ENCODE peak calls at places on chromosomes 2 and 18, in seven cellular contexts. Q is brain microvascular endothelial cell, V is A549, H is body of pancreas, X is aorta, U is right lobe of liver, I is lung. P is an unnamed sample.

GRCh38 chr18:5251117-5251516 is 44.4 kb downstream of the ZBTB14 start:
- DNase-seq in X (no peak), V (no peak), U (no peak), H (no peak), I (no peak), Q (no peak), P (no peak)

GRCh38 chr18:30806823-30807222 is 235.7 kb downstream of the DSC3 start:
- DNase-seq in H (no peak), Q (no peak), I (no peak), U (no peak), V (no peak), X (no peak), P (no peak)

GRCh38 chr2:207279520-207279919 is 113.8 kb upstream of the KLF7 start:
- DNase-seq in X (no peak), V (no peak), H (no peak), U (no peak), Q (no peak), I (no peak), P (no peak)

GRCh38 chr2:165008916-165009315 is 53.6 kb upstream of the SLC38A11 start:
- DNase-seq in I (no peak), V (peak), U (no peak), Q (no peak), X (no peak), H (peak), P (no peak)

GRCh38 chr2:9596621-9597311 is 34.0 kb downstream of the YWHAQ start:
- DNase-seq in H (no peak), I (no peak), V (no peak), X (no peak), Q (no peak), U (no peak), P (no peak)

GRCh38 chr2:17104454-17104853 is 413.8 kb downstream of the RAD51AP2 start:
- DNase-seq in U (no peak), Q (peak), H (no peak), X (no peak), V (no peak), I (no peak), P (no peak)

GRCh38 chr2:126761981-126762878 is 106.3 kb downstream of the GYPC start:
- DNase-seq in U (no peak), I (no peak), H (no peak), X (no peak), Q (no peak), V (no peak), P (no peak)

GRCh38 chr2:28810384-28811285 is at the start of gene SPDYA:
- DNase-seq in Q (peak), U (peak), X (peak), I (peak), H (peak), V (peak), P (no peak)

GRCh38 chr18:23228102-23229051 is 93.1 kb downstream of the CABLES1 start:
- DNase-seq in H (no peak), Q (peak), X (peak), U (no peak), I (no peak), V (no peak), P (no peak)

GRCh38 chr2:65037178-65037577 is 19.0 kb upstream of the CEP68 start:
- DNase-seq in H (no peak), X (no peak), V (no peak), U (no peak), I (no peak), Q (no peak), P (no peak)

GRCh38 chr2:233113114-233113452 is 52.9 kb downstream of the INPP5D start:
- DNase-seq in I (no peak), U (peak), X (no peak), V (no peak), Q (no peak), H (no peak), P (peak)

GRCh38 chr2:68291317-68291716 is 28.4 kb downstream of the CNRIP1 start:
- DNase-seq in X (no peak), U (no peak), H (no peak), Q (no peak), V (no peak), I (no peak), P (no peak)

GRCh38 chr2:240934701-240935100 is 28.6 kb downstream of the CROCC2 start:
- DNase-seq in U (no peak), V (no peak), Q (no peak), I (no peak), H (no peak), X (no peak), P (peak)

GRCh38 chr2:144679942-144680341 is 160.0 kb upstream of the ZEB2 start:
- DNase-seq in Q (no peak), V (no peak), H (no peak), X (no peak), U (no peak), I (no peak), P (no peak)

GRCh38 chr2:185012643-185013042 is 414.3 kb downstream of the ZNF804A start:
- DNase-seq in V (peak), H (no peak), I (no peak), U (no peak), X (no peak), Q (peak), P (no peak)

GRCh38 chr2:96873651-96874096 is 3.8 kb upstream of the SEMA4C start:
- DNase-seq in Q (no peak), X (peak), H (peak), V (no peak), I (peak), U (no peak), P (no peak)

GRCh38 chr2:104793971-104794370 is 59.9 kb upstream of the POU3F3 start:
- DNase-seq in V (no peak), I (no peak), U (no peak), Q (peak), H (no peak), X (no peak), P (no peak)

GRCh38 chr18:24530630-24531111 is 70.2 kb downstream of the HRH4 start:
- DNase-seq in X (no peak), I (no peak), U (no peak), Q (peak), V (peak), H (no peak), P (peak)
- H3K4me3 ChIP-seq in X (no peak), I (no peak), U (no peak), Q (no peak), V (no peak), H (no peak), P (no peak)

GRCh38 chr2:223797811-223798721 is 39.3 kb downstream of the AP1S3 start:
- DNase-seq in U (no peak), X (no peak), H (peak), Q (peak), V (peak), I (no peak), P (peak)
- H3K4me3 ChIP-seq in U (no peak), X (no peak), H (no peak), Q (no peak), V (no peak), I (no peak), P (no peak)

DNA sequence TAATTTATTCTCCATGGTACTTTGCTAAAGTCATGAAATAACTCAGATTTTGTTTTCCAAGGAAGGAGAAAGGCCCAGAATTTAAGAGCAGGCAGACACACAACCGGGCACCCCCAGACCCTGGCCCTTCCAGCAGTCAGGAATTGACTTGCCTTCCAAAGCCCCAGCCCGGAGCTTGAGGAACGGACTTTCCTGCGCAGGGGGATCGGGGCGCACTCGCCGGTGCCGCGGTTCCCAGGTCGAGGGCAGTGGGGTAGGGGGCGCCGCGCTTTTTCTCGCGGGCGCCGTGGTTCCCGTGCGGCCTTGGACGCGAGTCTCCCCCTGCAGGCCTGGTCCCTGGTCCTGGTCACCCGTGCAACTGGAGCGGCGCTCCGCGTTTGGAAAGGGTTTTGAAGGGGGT is 1.2 kb downstream of the ZNF236 start:
- DNase-seq in I (no peak), U (peak), V (peak), Q (no peak), H (peak), X (peak), P (no peak)
- H3K4me3 ChIP-seq in I (peak), U (peak), V (peak), Q (peak), H (no peak), X (no peak), P (peak)

GRCh38 chr2:213285404-213285803 is 1.1 kb downstream of the SPAG16 start:
- DNase-seq in U (no peak), X (no peak), H (no peak), V (no peak), I (no peak), Q (no peak), P (peak)
- H3K4me3 ChIP-seq in U (no peak), X (no peak), H (no peak), V (peak), I (no peak), Q (no peak), P (peak)

DNA sequence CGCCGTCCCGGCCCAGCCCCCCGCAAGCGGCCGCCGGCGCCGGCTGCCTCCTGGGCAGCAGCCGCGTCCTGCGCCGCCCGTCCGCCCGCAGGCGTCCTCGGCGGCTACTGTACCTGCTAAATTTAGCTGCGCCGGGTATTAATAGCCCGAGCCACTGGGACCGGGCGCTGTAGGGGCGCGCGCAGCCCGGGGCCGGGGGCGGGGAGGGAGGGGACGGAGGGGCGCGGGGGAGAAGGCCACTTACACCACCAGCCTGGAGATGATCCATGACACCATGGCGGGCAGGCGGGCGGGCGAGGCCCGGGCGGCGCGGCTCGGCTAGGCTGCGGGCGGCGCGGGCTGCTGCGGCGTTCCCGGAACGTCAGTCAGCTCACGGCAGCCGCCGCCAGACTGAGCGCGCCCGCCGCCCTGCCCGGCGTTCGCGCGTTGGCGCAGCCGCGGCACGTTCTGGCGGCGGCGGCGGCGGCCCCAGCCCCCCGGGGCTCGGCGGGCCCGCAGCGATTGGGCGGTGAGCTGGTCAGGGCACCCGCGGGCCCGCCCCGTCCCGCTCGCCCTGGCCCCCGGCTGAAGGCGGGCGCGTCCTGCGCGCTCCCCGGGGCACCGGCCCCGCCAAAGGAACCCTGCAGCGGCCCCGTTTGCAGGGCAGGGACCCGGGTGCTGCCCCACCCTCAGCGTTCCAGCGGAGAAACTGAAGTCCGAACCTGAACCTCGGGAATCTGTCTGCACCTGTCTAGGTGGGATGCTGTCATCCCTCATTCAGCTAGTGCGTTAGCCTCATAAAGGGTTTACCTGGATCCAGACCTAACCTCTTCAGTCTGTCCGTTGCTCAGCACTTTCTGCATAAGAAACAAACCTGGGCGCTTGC is at the start of gene REEP1:
- DNase-seq in V (no peak), U (no peak), I (no peak), X (peak), H (peak), Q (no peak), P (peak)
- H3K4me3 ChIP-seq in V (peak), U (peak), I (peak), X (peak), H (peak), Q (peak), P (peak)

GRCh38 chr2:189763908-189764661 is 1.5 kb upstream of the OSGEPL1 start:
- DNase-seq in I (no peak), Q (no peak), U (no peak), H (no peak), X (no peak), V (peak), P (peak)
- H3K4me3 ChIP-seq in I (no peak), Q (no peak), U (no peak), H (no peak), X (no peak), V (peak), P (peak)

GRCh38 chr2:11578986-11579774 is 45.3 kb downstream of the GREB1 start:
- DNase-seq in V (no peak), X (peak), H (no peak), Q (no peak), U (no peak), I (no peak), P (no peak)

GRCh38 chr2:11581129-11581796 is 47.4 kb downstream of the GREB1 start:
- DNase-seq in I (no peak), Q (no peak), U (no peak), V (no peak), H (no peak), X (no peak), P (no peak)

GRCh38 chr2:11579867-11580659 is 46.2 kb downstream of the GREB1 start:
- DNase-seq in V (no peak), X (peak), Q (no peak), I (no peak), H (no peak), U (no peak), P (no peak)

GRCh38 chr2:11581797-11582525 is 48.1 kb downstream of the GREB1 start:
- DNase-seq in Q (no peak), X (peak), V (no peak), H (no peak), I (no peak), U (no peak), P (no peak)

DNA sequence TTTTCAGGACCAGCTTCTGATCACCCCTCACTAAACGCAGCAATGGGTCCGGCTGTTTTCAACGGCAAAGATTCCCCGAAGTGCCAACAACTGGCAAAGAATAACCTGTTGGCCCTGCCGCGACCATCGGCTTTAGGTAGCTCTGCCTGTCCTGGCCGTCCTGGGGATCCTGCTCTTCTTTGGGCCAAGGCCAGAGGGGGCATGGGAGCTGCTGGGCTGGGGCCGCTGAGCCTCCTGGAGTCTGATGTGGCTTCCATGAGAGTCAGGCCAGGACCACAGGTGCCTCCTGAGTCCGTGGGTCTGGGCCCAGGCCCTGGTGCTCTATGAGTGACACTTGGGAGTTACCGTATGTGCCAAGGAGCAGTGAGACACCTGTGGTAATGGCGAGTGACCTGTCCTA is 46.9 kb downstream of the GREB1 start:
- DNase-seq in H (no peak), V (no peak), Q (no peak), X (no peak), I (no peak), U (no peak), P (no peak)
- H3K4me3 ChIP-seq in H (no peak), V (no peak), Q (no peak), X (no peak), I (no peak), U (no peak), P (no peak)

DNA sequence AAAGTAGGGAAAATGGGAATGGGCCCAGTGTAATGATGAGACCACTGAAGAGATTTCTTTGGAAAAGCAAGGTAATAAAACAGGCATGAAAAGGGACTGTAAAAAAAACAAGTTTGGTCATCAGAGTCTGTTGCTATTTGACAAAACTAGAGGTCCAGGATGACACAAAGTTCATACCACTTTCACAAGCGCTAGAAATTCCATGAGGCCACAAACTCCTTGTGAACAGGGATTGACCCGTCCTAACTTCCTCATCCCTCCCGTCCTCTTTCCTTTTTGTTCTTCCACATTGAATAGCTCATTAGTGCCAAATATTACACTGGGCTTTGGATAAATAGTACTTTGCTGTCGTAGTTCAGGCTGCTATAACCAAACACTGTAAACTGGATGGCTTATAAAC is 188.8 kb upstream of the EPC2 start:
- DNase-seq in Q (no peak), V (no peak), H (no peak), I (no peak), X (no peak), U (no peak), P (no peak)
- H3K4me3 ChIP-seq in Q (no peak), V (no peak), H (no peak), I (no peak), X (no peak), U (no peak), P (no peak)

GRCh38 chr2:33457588-33458247 is 18.7 kb upstream of the RASGRP3 start:
- DNase-seq in Q (peak), H (peak), X (no peak), V (no peak), I (no peak), U (peak), P (no peak)

GRCh38 chr2:33453905-33454479 is 22.5 kb upstream of the RASGRP3 start:
- DNase-seq in U (no peak), Q (no peak), H (no peak), V (no peak), X (no peak), I (no peak), P (no peak)

GRCh38 chr2:33458248-33458819 is 18.1 kb upstream of the RASGRP3 start:
- DNase-seq in V (no peak), X (no peak), U (no peak), I (no peak), H (no peak), Q (no peak), P (no peak)

GRCh38 chr2:33459745-33460144 is 16.7 kb upstream of the RASGRP3 start:
- DNase-seq in X (no peak), Q (no peak), I (no peak), V (no peak), U (no peak), H (no peak), P (no peak)
- H3K4me3 ChIP-seq in X (no peak), Q (no peak), I (no peak), V (no peak), U (no peak), H (no peak), P (no peak)

GRCh38 chr2:150476809-150477302 is 10.6 kb downstream of the RND3 start:
- DNase-seq in X (no peak), U (no peak), H (peak), I (no peak), Q (no peak), V (no peak), P (no peak)
- H3K4me3 ChIP-seq in X (peak), U (no peak), H (no peak), I (no peak), Q (no peak), V (peak), P (no peak)